ENCODE peak calls at places on chromosomes 4 and X, in ten cellular contexts. L, V, M, C, O, K, D, B, R and T are unnamed samples.

GRCh38 chrX:85992811-85993229 is 54.5 kb downstream of the CHM start:
- DNase-seq in B (no peak), C (no peak), V (no peak), K (no peak), M (peak; percentile 40), D (no peak), O (peak; percentile 27), L (no peak), R (peak; percentile 6), T (peak; percentile 35)

GRCh38 chr4:79042079-79042674 is 102.9 kb upstream of the PAQR3 start:
- DNase-seq in O (peak; percentile 2), B (no peak), K (no peak), C (peak; percentile 13), R (peak; percentile 6), V (no peak), M (peak; percentile 9), L (no peak), D (no peak), T (peak; percentile 23)

GRCh38 chr4:36757623-36758311 is 476.4 kb downstream of the DTHD1 start:
- DNase-seq in K (no peak), D (no peak), V (no peak), O (no peak), R (no peak), L (no peak), B (no peak), M (no peak), C (no peak), T (no peak)

GRCh38 chrX:134183665-134184064 is 53.3 kb upstream of the CCDC160 start:
- DNase-seq in R (no peak), L (no peak), C (no peak), B (no peak), O (no peak), D (no peak), M (no peak), V (no peak), K (no peak), T (no peak)

GRCh38 chr4:57104706-57105560 is 5.3 kb downstream of the IGFBP7 start:
- DNase-seq in R (no peak), L (no peak), B (no peak), D (no peak), C (no peak), K (no peak), O (peak; percentile 10), M (peak; percentile 64), V (no peak), T (no peak)

GRCh38 chrX:154123241-154124219 is 20.5 kb upstream of the OPN1LW start:
- DNase-seq in L (no peak), B (peak; percentile 88), V (no peak), D (no peak), C (peak; percentile 4), R (peak; percentile 13), M (no peak), K (no peak), O (no peak), T (no peak)

GRCh38 chrX:95945528-95945927 is 739.1 kb upstream of the DIAPH2 start:
- DNase-seq in V (no peak), R (no peak), D (no peak), C (no peak), K (no peak), M (no peak), L (no peak), B (no peak), O (no peak), T (no peak)

GRCh38 chr4:74793757-74794340 is 474 bp downstream of the BTC start:
- DNase-seq in L (peak; percentile 51), M (peak; percentile 37), R (peak; percentile 48), O (peak; percentile 20), K (peak; percentile 10), V (no peak), C (no peak), D (no peak), B (peak; percentile 91), T (no peak)

GRCh38 chrX:121106484-121107235 is 59.2 kb downstream of the GLUD2 start:
- DNase-seq in M (no peak), K (no peak), V (no peak), B (no peak), D (no peak), L (no peak), O (no peak), R (no peak), C (no peak), T (no peak)